ENCODE peak calls at places on chromosomes 11 and 22, in five cellular contexts. U, B, F, D and H are unnamed samples.

GRCh38 chr22:50701428-50702154 is 29.0 kb downstream of the SHANK3 start:
- DNase-seq in U (no peak), B (no peak), F (no peak), D (no peak), H (no peak)

GRCh38 chr11:128927683-128928336 is 14.9 kb downstream of the TP53AIP1 start:
- DNase-seq in U (no peak), B (no peak), F (no peak), D (no peak), H (no peak)

GRCh38 chr11:78259777-78260470 is 71.2 kb downstream of the USP35 start:
- DNase-seq in U (no peak), B (no peak), F (no peak), D (no peak), H (peak; percentile 47)

GRCh38 chr11:110952150-110952549 is 239.9 kb upstream of the ARHGAP20 start:
- DNase-seq in U (no peak), B (no peak), F (no peak), D (no peak), H (no peak)

GRCh38 chr11:69374110-69374981 is 80.4 kb downstream of the MYEOV start:
- DNase-seq in U (no peak), B (no peak), F (no peak), D (peak; percentile 74), H (no peak)

GRCh38 chr11:125343086-125343731 is 152.9 kb downstream of the FEZ1 start:
- DNase-seq in U (no peak), B (no peak), F (no peak), D (no peak), H (no peak)

GRCh38 chr11:117932426-117932825 is 3.2 kb upstream of the TMPRSS13 start:
- DNase-seq in U (no peak), B (no peak), F (no peak), D (no peak), H (no peak)

GRCh38 chr11:82536706-82537105 is 197.0 kb downstream of the FAM181B start:
- DNase-seq in U (no peak), B (no peak), F (no peak), D (no peak), H (no peak)

GRCh38 chr11:114159320-114159719 is 99.8 kb downstream of the ZBTB16 start:
- DNase-seq in U (no peak), B (no peak), F (no peak), D (no peak), H (no peak)

GRCh38 chr11:65329944-65330403 is 3.7 kb upstream of the DPF2 start:
- DNase-seq in U (peak; percentile 37), B (peak; percentile 91), F (peak; percentile 95), D (peak; percentile 96), H (peak; percentile 73)

GRCh38 chr11:119493712-119494111 is 70.7 kb upstream of the THY1 start:
- DNase-seq in U (no peak), B (no peak), F (peak; percentile 39), D (peak; percentile 30), H (peak; percentile 35)

GRCh38 chr11:119488256-119488995 is 65.5 kb upstream of the THY1 start:
- DNase-seq in U (no peak), B (no peak), F (no peak), D (no peak), H (no peak)

GRCh38 chr11:119490253-119491006 is 67.5 kb upstream of the THY1 start:
- DNase-seq in U (no peak), B (no peak), F (no peak), D (no peak), H (no peak)

GRCh38 chr11:119489087-119489486 is 66.1 kb upstream of the THY1 start:
- DNase-seq in U (no peak), B (no peak), F (no peak), D (no peak), H (no peak)

GRCh38 chr11:119491753-119492455 is 68.9 kb upstream of the THY1 start:
- DNase-seq in U (no peak), B (no peak), F (peak; percentile 29), D (no peak), H (no peak)
- TF ChIP-seq CTCF in U (no peak), B (peak; percentile 54), F (peak; percentile 54), D (no peak), H (peak; percentile 21)

GRCh38 chr22:17116931-17117330 is 4.2 kb downstream of the TMEM121B start:
- DNase-seq in U (no peak), B (no peak), F (no peak), D (no peak), H (no peak)

GRCh38 chr22:17115311-17115710 is 5.8 kb downstream of the TMEM121B start:
- DNase-seq in U (no peak), B (no peak), F (no peak), D (no peak), H (no peak)

GRCh38 chr22:17114958-17115235 is 6.3 kb downstream of the TMEM121B start:
- DNase-seq in U (no peak), B (no peak), F (no peak), D (no peak), H (no peak)

GRCh38 chr22:17117400-17117799 is 3.8 kb downstream of the TMEM121B start:
- DNase-seq in U (no peak), B (no peak), F (no peak), D (no peak), H (no peak)

DNA sequence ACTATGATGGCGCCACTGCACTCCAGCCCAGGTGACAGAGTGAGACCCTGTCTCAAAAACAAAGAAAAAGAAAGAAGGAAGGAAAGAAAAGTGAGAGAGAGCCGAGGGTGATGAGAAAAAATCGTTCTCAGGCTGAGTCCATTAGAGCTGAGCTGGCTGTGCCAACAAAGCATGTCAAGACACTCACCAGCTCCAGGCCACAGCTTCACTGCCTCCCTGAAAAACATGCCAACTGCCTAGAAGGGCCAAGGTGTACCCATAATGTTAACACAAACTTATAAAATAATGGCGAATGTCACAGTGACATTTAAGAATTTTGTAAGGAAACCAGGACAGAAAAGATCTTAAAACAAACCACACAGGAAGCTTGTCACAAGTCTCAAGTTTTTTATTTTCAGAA is 5.2 kb downstream of the TMEM121B start:
- DNase-seq in U (no peak), B (no peak), F (no peak), D (no peak), H (peak; percentile 63)
- H3K4me3 ChIP-seq in U (no peak overlapping the region), B (no peak overlapping the region), F (no peak overlapping the region), D (no peak overlapping the region), H (no peak overlapping the region)

GRCh38 chr11:37100008-37100407 is 502.0 kb upstream of the RAG2 start:
- DNase-seq in U (no peak), B (no peak), F (no peak), D (no peak), H (no peak)

GRCh38 chr11:37105456-37105855 is 507.4 kb upstream of the RAG2 start:
- DNase-seq in U (no peak), B (no peak), F (peak; percentile 14), D (no peak), H (no peak)

GRCh38 chr11:37108436-37109204 is 510.6 kb upstream of the RAG2 start:
- DNase-seq in U (no peak), B (no peak), F (peak; percentile 71), D (no peak), H (no peak)

GRCh38 chr11:37107415-37107814 is 509.4 kb upstream of the RAG2 start:
- DNase-seq in U (no peak), B (no peak), F (peak; percentile 1), D (no peak), H (no peak)

DNA sequence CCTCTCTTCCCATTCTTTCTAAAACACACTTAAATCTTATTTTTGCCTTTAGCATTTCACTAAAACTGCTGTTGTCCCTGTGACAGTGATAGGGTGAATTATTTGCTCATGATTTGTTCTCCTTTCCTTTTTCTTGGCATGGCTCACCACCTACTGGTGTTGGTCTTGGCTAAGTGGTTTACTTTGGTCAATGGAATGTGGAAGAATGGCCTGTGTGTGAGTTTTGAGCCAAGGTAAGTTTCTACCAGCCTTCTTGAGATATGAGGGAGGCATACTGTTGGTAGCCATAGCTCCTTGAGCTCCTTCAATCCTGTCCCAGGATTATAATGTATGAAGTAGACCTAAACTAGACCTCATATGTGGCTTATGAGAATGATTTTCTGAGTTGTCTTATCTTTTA is 506.3 kb upstream of the RAG2 start:
- DNase-seq in U (no peak), B (no peak), F (peak; percentile 1), D (no peak), H (no peak)
- TF ChIP-seq CTCF in U (no peak), B (no peak), F (no peak), D (no peak), H (no peak)

GRCh38 chr11:132943325-132943736 is 589.0 kb downstream of the OPCML start:
- DNase-seq in U (no peak), B (no peak), F (no peak), D (no peak), H (no peak)
- H3K4me3 ChIP-seq in U (peak overlapping the region; percentile 12), B (no peak overlapping the region), F (peak overlapping the region; percentile 37), D (no peak overlapping the region), H (no peak overlapping the region)

GRCh38 chr22:23315341-23315917 is 135.1 kb downstream of the BCR start:
- DNase-seq in U (peak; percentile 77), B (peak; percentile 30), F (peak; percentile 76), D (peak; percentile 60), H (no peak)
- TF ChIP-seq CTCF in U (peak; percentile 66), B (peak; percentile 65), F (peak; percentile 63), D (peak; percentile 91), H (peak; percentile 63)

DNA sequence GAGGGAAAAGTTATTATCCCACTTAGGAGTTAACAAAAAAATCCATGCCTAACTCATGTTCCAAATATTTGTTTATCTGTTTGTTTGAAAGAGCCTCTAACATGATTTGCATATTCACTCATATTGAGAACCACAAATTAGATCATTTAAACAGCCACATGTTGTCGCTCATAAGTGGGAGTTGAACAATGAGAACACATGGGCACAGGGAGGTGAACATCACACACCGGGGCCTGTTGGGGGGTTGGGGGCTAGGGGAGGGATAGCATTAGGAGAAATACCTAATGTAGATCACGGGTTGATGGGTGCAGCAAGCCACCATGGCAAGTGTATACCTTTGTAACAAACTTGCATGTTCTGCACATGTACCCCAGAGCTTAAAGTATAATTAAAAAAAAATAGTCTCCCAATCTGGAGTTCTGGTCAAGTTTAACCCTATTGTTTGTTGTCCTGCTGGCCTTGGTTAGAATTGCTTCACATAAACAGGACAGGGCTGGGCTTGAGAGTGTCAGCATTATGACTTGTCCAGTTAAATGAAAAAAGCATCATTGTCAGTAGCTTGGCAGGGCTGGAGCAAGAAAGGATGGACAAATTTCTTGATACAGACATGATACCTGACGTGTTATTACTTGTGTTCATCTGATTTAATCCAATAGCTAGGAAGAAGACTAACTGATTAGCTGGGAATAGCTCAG is 57.8 kb upstream of the PSMA1 start:
- DNase-seq in U (no peak), B (no peak), F (peak; percentile 56), D (no peak), H (no peak)
- H3K4me3 ChIP-seq in U (no peak overlapping the region), B (no peak overlapping the region), F (no peak overlapping the region), D (no peak overlapping the region), H (no peak overlapping the region)

GRCh38 chr22:17880020-17880419 is 105.8 kb upstream of the BID start:
- DNase-seq in U (no peak), B (no peak), F (no peak), D (no peak), H (no peak)
- TF ChIP-seq CTCF in U (no peak), B (no peak), F (no peak), D (no peak), H (no peak)